ENCODE peak calls at places on chromosomes 11 and 22, in nine cellular contexts. One of them, this sample, is unnamed.

GRCh38 chr11:13884159-13884799 is 78.2 kb upstream of the SPON1 start:
- DNase-seq in mammary epithelial cell: peak; percentile 66
- DNase-seq in transverse colon: no peak
- DNase-seq in thoracic aorta: no peak
- DNase-seq in fibroblast of lung: no peak
- DNase-seq in endodermal cell: no peak
- DNase-seq in H1: no peak
- DNase-seq in ascending aorta: no peak
- DNase-seq in naive thymus-derived CD4-positive, alpha-beta T cell: no peak
- DNase-seq in this sample: no peak

GRCh38 chr11:16577490-16577889 is 161.0 kb upstream of the C11orf58 start:
- DNase-seq in naive thymus-derived CD4-positive, alpha-beta T cell: no peak
- DNase-seq in thoracic aorta: no peak
- DNase-seq in mammary epithelial cell: no peak
- DNase-seq in ascending aorta: no peak
- DNase-seq in transverse colon: no peak
- DNase-seq in H1: no peak
- DNase-seq in endodermal cell: no peak
- DNase-seq in fibroblast of lung: no peak
- DNase-seq in this sample: no peak

GRCh38 chr11:132409591-132410375 is 1039.4 kb downstream of the NTM start:
- DNase-seq in transverse colon: no peak
- DNase-seq in mammary epithelial cell: no peak
- DNase-seq in naive thymus-derived CD4-positive, alpha-beta T cell: no peak
- DNase-seq in endodermal cell: no peak
- DNase-seq in H1: no peak
- DNase-seq in ascending aorta: no peak
- DNase-seq in fibroblast of lung: no peak
- DNase-seq in thoracic aorta: no peak
- DNase-seq in this sample: no peak

GRCh38 chr11:70331901-70332300 is 61.4 kb downstream of the PPFIA1 start:
- DNase-seq in fibroblast of lung: no peak
- DNase-seq in naive thymus-derived CD4-positive, alpha-beta T cell: no peak
- DNase-seq in endodermal cell: no peak
- DNase-seq in transverse colon: no peak
- DNase-seq in H1: no peak
- DNase-seq in ascending aorta: no peak
- DNase-seq in thoracic aorta: no peak
- DNase-seq in mammary epithelial cell: no peak
- DNase-seq in this sample: no peak

GRCh38 chr11:1867381-1867780 is 14.5 kb downstream of the LSP1 start:
- DNase-seq in fibroblast of lung: no peak
- DNase-seq in endodermal cell: no peak
- DNase-seq in H1: no peak
- DNase-seq in thoracic aorta: no peak
- DNase-seq in mammary epithelial cell: no peak
- DNase-seq in transverse colon: no peak
- DNase-seq in ascending aorta: no peak
- DNase-seq in naive thymus-derived CD4-positive, alpha-beta T cell: no peak
- DNase-seq in this sample: peak; percentile 46

GRCh38 chr11:75154646-75155569 is 4.0 kb downstream of the SLCO2B1 start:
- DNase-seq in fibroblast of lung: no peak
- DNase-seq in transverse colon: no peak
- DNase-seq in ascending aorta: no peak
- DNase-seq in H1: no peak
- DNase-seq in naive thymus-derived CD4-positive, alpha-beta T cell: no peak
- DNase-seq in thoracic aorta: no peak
- DNase-seq in endodermal cell: no peak
- DNase-seq in mammary epithelial cell: no peak
- DNase-seq in this sample: no peak

GRCh38 chr11:69799582-69799981 is 19.6 kb downstream of the FGF3 start:
- DNase-seq in H1: no peak
- DNase-seq in mammary epithelial cell: peak; percentile 21
- DNase-seq in endodermal cell: peak; percentile 85
- DNase-seq in transverse colon: no peak
- DNase-seq in thoracic aorta: no peak
- DNase-seq in naive thymus-derived CD4-positive, alpha-beta T cell: no peak
- DNase-seq in fibroblast of lung: peak; percentile 22
- DNase-seq in ascending aorta: no peak
- DNase-seq in this sample: no peak

GRCh38 chr11:35146074-35146521 is 7.1 kb downstream of the CD44 start:
- DNase-seq in thoracic aorta: no peak
- DNase-seq in fibroblast of lung: no peak
- DNase-seq in H1: no peak
- DNase-seq in mammary epithelial cell: peak; percentile 87
- DNase-seq in ascending aorta: no peak
- DNase-seq in transverse colon: peak; percentile 50
- DNase-seq in naive thymus-derived CD4-positive, alpha-beta T cell: peak; percentile 78
- DNase-seq in endodermal cell: no peak
- DNase-seq in this sample: no peak

GRCh38 chr11:81644239-81644840 is 1089.3 kb downstream of the FAM181B start:
- DNase-seq in fibroblast of lung: peak; percentile 65
- DNase-seq in transverse colon: no peak
- DNase-seq in thoracic aorta: no peak
- DNase-seq in naive thymus-derived CD4-positive, alpha-beta T cell: no peak
- DNase-seq in H1: no peak
- DNase-seq in ascending aorta: no peak
- DNase-seq in mammary epithelial cell: peak; percentile 51
- DNase-seq in endodermal cell: peak; percentile 77
- DNase-seq in this sample: peak; percentile 17

DNA sequence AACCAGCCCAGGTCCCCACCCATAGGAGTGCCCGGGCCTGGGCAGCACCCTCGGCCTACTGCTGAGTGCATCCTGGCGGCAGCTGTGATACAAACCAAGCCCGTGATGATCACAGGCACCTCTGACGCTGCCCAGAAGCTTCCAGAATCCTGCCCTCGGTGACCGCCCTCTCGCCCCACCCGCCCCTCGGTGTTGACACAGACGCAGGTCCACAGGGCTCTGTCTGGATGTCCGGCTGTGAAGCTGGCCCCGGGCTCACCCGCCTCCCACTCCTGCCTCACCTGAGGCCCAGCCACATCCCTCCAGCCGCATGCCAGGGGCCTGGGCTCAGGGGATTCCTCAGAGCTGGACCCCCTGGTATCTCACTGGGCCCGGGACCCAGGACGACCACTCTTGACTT is 191.0 kb downstream of the BRD1 start:
- DNase-seq in mammary epithelial cell: no peak
- DNase-seq in ascending aorta: no peak
- DNase-seq in naive thymus-derived CD4-positive, alpha-beta T cell: no peak
- DNase-seq in H1: no peak
- DNase-seq in thoracic aorta: no peak
- DNase-seq in fibroblast of lung: no peak
- DNase-seq in transverse colon: no peak
- DNase-seq in endodermal cell: no peak
- DNase-seq in this sample: no peak
- H3K9me3 ChIP-seq in mammary epithelial cell: peaks cover 47% of the 10 kb centered on the region
- H3K9me3 ChIP-seq in ascending aorta: no peaks in the 10 kb centered on the region
- H3K9me3 ChIP-seq in naive thymus-derived CD4-positive, alpha-beta T cell: no peaks in the 10 kb centered on the region
- H3K9me3 ChIP-seq in H1: no peaks in the 10 kb centered on the region
- H3K9me3 ChIP-seq in thoracic aorta: no peaks in the 10 kb centered on the region
- H3K9me3 ChIP-seq in fibroblast of lung: no peaks in the 10 kb centered on the region
- H3K9me3 ChIP-seq in transverse colon: no peaks in the 10 kb centered on the region
- H3K9me3 ChIP-seq in endodermal cell: no peaks in the 10 kb centered on the region
- H3K9me3 ChIP-seq in this sample: no peaks in the 10 kb centered on the region

DNA sequence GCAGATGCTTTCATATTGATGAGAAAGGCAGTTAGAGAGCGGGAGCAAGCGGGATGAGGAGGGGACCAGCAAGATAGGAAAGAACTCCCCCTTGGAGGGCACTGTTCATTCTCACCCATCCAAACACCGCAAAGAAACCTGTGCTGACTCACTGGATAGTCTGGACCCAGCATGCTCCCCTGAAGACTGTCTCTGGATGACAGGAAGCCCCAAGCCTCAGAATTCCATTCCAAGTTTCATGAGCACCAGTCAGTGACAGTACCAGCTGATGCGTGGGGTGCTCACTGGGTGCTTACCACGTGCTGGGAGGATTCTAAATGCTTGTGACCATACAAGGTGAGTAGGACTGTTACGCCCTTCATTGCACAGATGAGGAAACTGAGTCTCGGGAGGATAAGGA is 34.2 kb downstream of the MICAL3 start:
- DNase-seq in fibroblast of lung: no peak
- DNase-seq in mammary epithelial cell: no peak
- DNase-seq in transverse colon: no peak
- DNase-seq in endodermal cell: no peak
- DNase-seq in ascending aorta: no peak
- DNase-seq in thoracic aorta: no peak
- DNase-seq in naive thymus-derived CD4-positive, alpha-beta T cell: no peak
- DNase-seq in H1: no peak
- DNase-seq in this sample: no peak
- H3K4me1 ChIP-seq in fibroblast of lung: peaks cover 5% of the 10 kb centered on the region
- H3K4me1 ChIP-seq in mammary epithelial cell: peaks cover 46% of the 10 kb centered on the region
- H3K4me1 ChIP-seq in transverse colon: peaks cover 41% of the 10 kb centered on the region
- H3K4me1 ChIP-seq in endodermal cell: no peaks in the 10 kb centered on the region
- H3K4me1 ChIP-seq in ascending aorta: peaks cover 7% of the 10 kb centered on the region
- H3K4me1 ChIP-seq in thoracic aorta: peaks cover 25% of the 10 kb centered on the region
- H3K4me1 ChIP-seq in naive thymus-derived CD4-positive, alpha-beta T cell: no peaks in the 10 kb centered on the region
- H3K4me1 ChIP-seq in H1: peaks cover 4% of the 10 kb centered on the region
- H3K4me1 ChIP-seq in this sample: peaks cover 19% of the 10 kb centered on the region

GRCh38 chr11:31689559-31689958 is 121.6 kb downstream of the PAX6 start:
- DNase-seq in mammary epithelial cell: no peak
- DNase-seq in transverse colon: no peak
- DNase-seq in endodermal cell: no peak
- DNase-seq in fibroblast of lung: no peak
- DNase-seq in H1: no peak
- DNase-seq in thoracic aorta: no peak
- DNase-seq in ascending aorta: no peak
- DNase-seq in naive thymus-derived CD4-positive, alpha-beta T cell: no peak
- DNase-seq in this sample: no peak
- H3K9me3 ChIP-seq in mammary epithelial cell: no peaks in the 10 kb centered on the region
- H3K9me3 ChIP-seq in transverse colon: no peaks in the 10 kb centered on the region
- H3K9me3 ChIP-seq in endodermal cell: no peaks in the 10 kb centered on the region
- H3K9me3 ChIP-seq in fibroblast of lung: no peaks in the 10 kb centered on the region
- H3K9me3 ChIP-seq in H1: no peaks in the 10 kb centered on the region
- H3K9me3 ChIP-seq in thoracic aorta: no peaks in the 10 kb centered on the region
- H3K9me3 ChIP-seq in ascending aorta: no peaks in the 10 kb centered on the region
- H3K9me3 ChIP-seq in naive thymus-derived CD4-positive, alpha-beta T cell: no peaks in the 10 kb centered on the region
- H3K9me3 ChIP-seq in this sample: no peaks in the 10 kb centered on the region

GRCh38 chr22:22750335-22751042 is 106.1 kb downstream of the GGTLC2 start:
- DNase-seq in ascending aorta: no peak
- DNase-seq in naive thymus-derived CD4-positive, alpha-beta T cell: no peak
- DNase-seq in endodermal cell: no peak
- DNase-seq in H1: no peak
- DNase-seq in transverse colon: no peak
- DNase-seq in fibroblast of lung: no peak
- DNase-seq in mammary epithelial cell: no peak
- DNase-seq in thoracic aorta: no peak
- DNase-seq in this sample: no peak

GRCh38 chr22:22751043-22751603 is 106.7 kb downstream of the GGTLC2 start:
- DNase-seq in fibroblast of lung: no peak
- DNase-seq in endodermal cell: no peak
- DNase-seq in ascending aorta: no peak
- DNase-seq in transverse colon: no peak
- DNase-seq in thoracic aorta: no peak
- DNase-seq in naive thymus-derived CD4-positive, alpha-beta T cell: no peak
- DNase-seq in H1: no peak
- DNase-seq in mammary epithelial cell: no peak
- DNase-seq in this sample: no peak

GRCh38 chr22:22748297-22748743 is 103.9 kb downstream of the GGTLC2 start:
- DNase-seq in mammary epithelial cell: peak; percentile 31
- DNase-seq in naive thymus-derived CD4-positive, alpha-beta T cell: peak; percentile 34
- DNase-seq in H1: no peak
- DNase-seq in endodermal cell: peak; percentile 83
- DNase-seq in transverse colon: peak; percentile 54
- DNase-seq in ascending aorta: no peak
- DNase-seq in fibroblast of lung: peak; percentile 65
- DNase-seq in thoracic aorta: no peak
- DNase-seq in this sample: peak; percentile 50

GRCh38 chr22:22748756-22749155 is 104.3 kb downstream of the GGTLC2 start:
- DNase-seq in fibroblast of lung: no peak
- DNase-seq in endodermal cell: no peak
- DNase-seq in H1: no peak
- DNase-seq in ascending aorta: no peak
- DNase-seq in transverse colon: no peak
- DNase-seq in thoracic aorta: no peak
- DNase-seq in naive thymus-derived CD4-positive, alpha-beta T cell: no peak
- DNase-seq in mammary epithelial cell: no peak
- DNase-seq in this sample: no peak

GRCh38 chr22:22749167-22749758 is 104.8 kb downstream of the GGTLC2 start:
- DNase-seq in mammary epithelial cell: no peak
- DNase-seq in thoracic aorta: no peak
- DNase-seq in endodermal cell: no peak
- DNase-seq in fibroblast of lung: no peak
- DNase-seq in H1: no peak
- DNase-seq in transverse colon: no peak
- DNase-seq in naive thymus-derived CD4-positive, alpha-beta T cell: no peak
- DNase-seq in ascending aorta: no peak
- DNase-seq in this sample: no peak
- H3K4me1 ChIP-seq in mammary epithelial cell: no peaks in the 10 kb centered on the region
- H3K4me1 ChIP-seq in thoracic aorta: no peaks in the 10 kb centered on the region
- H3K4me1 ChIP-seq in endodermal cell: no peaks in the 10 kb centered on the region
- H3K4me1 ChIP-seq in fibroblast of lung: no peaks in the 10 kb centered on the region
- H3K4me1 ChIP-seq in H1: no peaks in the 10 kb centered on the region
- H3K4me1 ChIP-seq in transverse colon: no peaks in the 10 kb centered on the region
- H3K4me1 ChIP-seq in naive thymus-derived CD4-positive, alpha-beta T cell: peaks cover 39% of the 10 kb centered on the region
- H3K4me1 ChIP-seq in ascending aorta: no peaks in the 10 kb centered on the region
- H3K4me1 ChIP-seq in this sample: no peaks in the 10 kb centered on the region

DNA sequence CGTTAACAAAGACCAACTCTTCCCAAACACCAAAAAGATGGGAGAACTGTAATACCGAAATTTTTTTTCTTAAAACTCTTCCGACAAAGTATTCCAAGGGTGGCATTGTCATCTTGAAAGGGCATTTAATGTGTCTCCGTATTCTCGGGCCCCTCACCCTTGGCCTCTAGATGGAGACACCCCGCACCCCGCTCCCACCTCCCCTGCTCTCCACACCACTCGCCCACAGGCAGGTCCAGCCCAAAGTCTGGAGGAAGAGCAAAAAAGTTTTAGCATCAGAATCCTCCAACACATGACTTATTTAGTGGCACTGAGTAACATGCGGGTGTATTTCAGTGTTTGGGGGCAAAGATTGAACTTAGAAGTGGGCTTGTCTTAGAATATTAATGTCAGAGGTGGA is 20.7 kb downstream of the SPATA19 start:
- DNase-seq in ascending aorta: no peak
- DNase-seq in H1: no peak
- DNase-seq in thoracic aorta: no peak
- DNase-seq in endodermal cell: no peak
- DNase-seq in fibroblast of lung: no peak
- DNase-seq in naive thymus-derived CD4-positive, alpha-beta T cell: no peak
- DNase-seq in transverse colon: no peak
- DNase-seq in mammary epithelial cell: no peak
- DNase-seq in this sample: no peak
- H3K9me3 ChIP-seq in ascending aorta: no peaks in the 10 kb centered on the region
- H3K9me3 ChIP-seq in H1: no peaks in the 10 kb centered on the region
- H3K9me3 ChIP-seq in thoracic aorta: no peaks in the 10 kb centered on the region
- H3K9me3 ChIP-seq in endodermal cell: no peaks in the 10 kb centered on the region
- H3K9me3 ChIP-seq in fibroblast of lung: no peaks in the 10 kb centered on the region
- H3K9me3 ChIP-seq in naive thymus-derived CD4-positive, alpha-beta T cell: no peaks in the 10 kb centered on the region
- H3K9me3 ChIP-seq in transverse colon: no peaks in the 10 kb centered on the region
- H3K9me3 ChIP-seq in mammary epithelial cell: no peaks in the 10 kb centered on the region
- H3K9me3 ChIP-seq in this sample: no peaks in the 10 kb centered on the region